ENCODE peak calls at places on chromosomes 7 and 10, in five cellular contexts. Z is NCI-H1092, L is omental fat pad, J is left lobe of liver, H is AG08395. K is an unnamed sample.
A peak's percentile ranks its signal among the peaks of the same experiment; 100 is the strongest.

GRCh38 chr7:157936976-157937375 is 600.2 kb downstream of the DNAJB6 start:
- DNase-seq in Z (no peak), L (no peak), J (no peak), H (no peak), K (no peak)

GRCh38 chr7:46725838-46726237 is 804.8 kb upstream of the IGFBP3 start:
- DNase-seq in Z (no peak), L (no peak), J (no peak), H (no peak), K (peak; percentile 34)

GRCh38 chr10:103800789-103801540 is 54.4 kb downstream of the SH3PXD2A start:
- DNase-seq in Z (no peak), L (no peak), J (no peak), H (no peak), K (peak; percentile 65)

GRCh38 chr7:94001396-94001795 is 2.8 kb downstream of the BET1 start:
- DNase-seq in Z (no peak), L (no peak), J (no peak), H (peak; percentile 9), K (peak; percentile 81)

GRCh38 chr10:114174462-114175190 is 623 bp upstream of the CCDC186 start:
- DNase-seq in Z (peak; percentile 12), L (peak; percentile 26), J (peak; percentile 79), H (peak; percentile 15), K (peak; percentile 12)

GRCh38 chr7:6026011-6026819 is 5.0 kb upstream of the ANKRD61 start:
- DNase-seq in Z (no peak), L (no peak), J (peak; percentile 49), H (peak; percentile 45), K (peak; percentile 22)

GRCh38 chr10:47299989-47300931 is at the start of gene GDF10:
- DNase-seq in Z (no peak), L (no peak), J (no peak), H (no peak), K (no peak)

GRCh38 chr7:149765399-149766121 is 7.8 kb downstream of the ZNF467 start:
- DNase-seq in Z (no peak), L (no peak), J (no peak), H (no peak), K (no peak)

GRCh38 chr7:332020-332517 is 42.1 kb downstream of the FOXL3 start:
- DNase-seq in Z (no peak), L (no peak), J (no peak), H (no peak), K (no peak)

GRCh38 chr10:70735161-70735560 is 50.0 kb downstream of the TBATA start:
- DNase-seq in Z (no peak), L (no peak), J (no peak), H (no peak), K (no peak)

GRCh38 chr7:112360681-112361080 is 89.6 kb upstream of the IFRD1 start:
- DNase-seq in Z (no peak), L (no peak), J (no peak), H (no peak), K (no peak)

GRCh38 chr10:91713471-91714072 is 80.7 kb upstream of the PPP1R3C start:
- DNase-seq in Z (no peak), L (no peak), J (no peak), H (no peak), K (no peak)

GRCh38 chr10:69955897-69956832 is 96.5 kb upstream of the MACROH2A2 start:
- DNase-seq in Z (no peak), L (no peak), J (no peak), H (no peak), K (no peak)

GRCh38 chr7:9280088-9280487 is 846.7 kb downstream of the NXPH1 start:
- DNase-seq in Z (no peak), L (no peak), J (no peak), H (no peak), K (no peak)

GRCh38 chr10:109187677-109188076 is 735.6 kb downstream of the XPNPEP1 start:
- DNase-seq in Z (no peak), L (no peak), J (no peak), H (no peak), K (peak; percentile 66)

GRCh38 chr10:117541405-117541908 is 1.1 kb upstream of the EMX2 start:
- DNase-seq in Z (no peak), L (no peak), J (no peak), H (peak; percentile 87), K (no peak)

GRCh38 chr10:43292745-43293676 is 26.1 kb upstream of the RASGEF1A start:
- DNase-seq in Z (peak; percentile 36), L (peak; percentile 26), J (peak; percentile 60), H (peak; percentile 67), K (peak; percentile 23)

GRCh38 chr10:76453997-76454396 is 1022.6 kb downstream of the LRMDA start:
- DNase-seq in Z (no peak), L (no peak), J (no peak), H (peak; percentile 17), K (peak; percentile 25)

GRCh38 chr7:95805909-95806308 is 33.6 kb downstream of the DYNC1I1 start:
- DNase-seq in Z (no peak), L (no peak), J (no peak), H (no peak), K (no peak)

GRCh38 chr7:47578581-47579270 is 3.2 kb downstream of the TNS3 start:
- DNase-seq in Z (no peak), L (no peak), J (no peak), H (peak; percentile 55), K (peak; percentile 83)

GRCh38 chr7:138169441-138169851 is 93.2 kb downstream of the AKR1D1 start:
- DNase-seq in Z (no peak), L (no peak), J (no peak), H (no peak), K (no peak)

GRCh38 chr10:60142736-60143135 is 236.4 kb upstream of the CCDC6 start:
- DNase-seq in Z (no peak), L (no peak), J (no peak), H (no peak), K (no peak)

GRCh38 chr10:23818484-23818883 is 379.6 kb downstream of the OTUD1 start:
- DNase-seq in Z (no peak), L (no peak), J (no peak), H (no peak), K (no peak)

GRCh38 chr10:63083904-63084689 is 49.0 kb upstream of the NRBF2 start:
- DNase-seq in Z (peak; percentile 5), L (no peak), J (peak; percentile 71), H (peak; percentile 61), K (peak; percentile 74)

GRCh38 chr7:155919400-155920067 is 107.3 kb upstream of the SHH start:
- DNase-seq in Z (no peak), L (no peak), J (no peak), H (no peak), K (no peak)

GRCh38 chr10:131170042-131170983 is 141.2 kb downstream of the TCERG1L start:
- DNase-seq in Z (no peak), L (no peak), J (no peak), H (no peak), K (no peak)

GRCh38 chr10:35888400-35888799 is 246.3 kb upstream of the FZD8 start:
- DNase-seq in Z (no peak), L (no peak), J (no peak), H (no peak), K (no peak)